ENCODE peak calls at places on chromosome 19, in four cellular contexts. X, M, L and S are unnamed samples.

GRCh38 chr19:45769821-45770191 is 754 bp upstream of the SIX5 start:
- DNase-seq in L (no peak), X (peak), M (peak), S (peak)

GRCh38 chr19:14536926-14537692 is 7.7 kb downstream of the TECR start:
- DNase-seq in L (no peak), M (peak), X (peak), S (no peak)

GRCh38 chr19:23409392-23410048 is 14.2 kb upstream of the ZNF91 start:
- DNase-seq in M (no peak), L (no peak), X (no peak), S (no peak)

GRCh38 chr19:53579518-53579917 is 41.6 kb downstream of the ZNF331 start:
- DNase-seq in M (no peak), X (no peak), L (no peak), S (no peak)

GRCh38 chr19:18158471-18158870 is 5.5 kb downstream of the PIK3R2 start:
- DNase-seq in M (no peak), L (no peak), X (no peak), S (no peak)

GRCh38 chr19:45103625-45104319 is 10.8 kb downstream of the PPP1R37 start:
- DNase-seq in M (no peak), L (no peak), X (no peak), S (no peak)

GRCh38 chr19:10112037-10112751 is 701 bp downstream of the P2RY11 start:
- DNase-seq in L (no peak), X (no peak), M (no peak), S (no peak)

GRCh38 chr19:11987405-11988231 is 22.8 kb downstream of the ZNF763 start:
- DNase-seq in M (no peak), L (peak), X (peak), S (peak)

GRCh38 chr19:38303517-38304351 is at the start of gene C19orf33:
- DNase-seq in M (peak), L (no peak), X (no peak), S (no peak)

DNA sequence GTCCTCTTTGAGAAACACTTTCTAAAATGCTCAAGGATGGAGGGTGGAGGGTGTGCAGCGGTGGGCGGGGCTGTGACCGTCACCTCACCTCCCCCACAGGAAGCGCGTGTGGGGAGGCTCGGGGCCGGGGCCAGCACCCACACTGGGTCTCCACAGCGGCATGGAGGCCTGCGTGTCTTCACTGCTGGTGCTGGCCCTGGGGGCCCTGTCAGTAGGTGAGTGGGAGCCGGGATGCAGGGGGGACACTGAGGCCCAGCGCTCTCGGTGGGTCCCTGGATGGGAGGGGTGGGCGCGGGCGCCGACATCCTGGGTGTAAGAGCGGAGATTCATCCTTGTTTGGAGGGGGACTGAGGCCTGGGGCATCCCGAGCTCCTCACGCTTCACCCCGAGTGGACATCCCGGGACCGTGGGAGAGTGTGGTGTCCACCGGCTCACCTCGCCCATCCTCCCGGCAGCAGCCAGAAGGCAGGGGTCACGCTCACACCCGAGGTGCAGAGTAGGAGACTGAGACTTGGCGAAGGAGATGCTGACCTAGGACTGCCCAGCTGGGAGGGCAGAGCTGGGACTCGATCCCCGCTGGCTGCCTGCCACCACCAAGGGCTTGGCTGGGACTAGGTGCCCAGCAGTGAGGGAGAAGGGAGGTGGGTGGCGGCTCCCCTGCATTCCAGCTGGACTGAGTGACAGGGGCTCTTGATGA is at the start of gene GZMM:
- DNase-seq in X (peak), L (no peak), M (no peak), S (no peak)
- TF ChIP-seq RFX5 in X (no peak), L (no peak), M (no peak), S (no peak)

DNA sequence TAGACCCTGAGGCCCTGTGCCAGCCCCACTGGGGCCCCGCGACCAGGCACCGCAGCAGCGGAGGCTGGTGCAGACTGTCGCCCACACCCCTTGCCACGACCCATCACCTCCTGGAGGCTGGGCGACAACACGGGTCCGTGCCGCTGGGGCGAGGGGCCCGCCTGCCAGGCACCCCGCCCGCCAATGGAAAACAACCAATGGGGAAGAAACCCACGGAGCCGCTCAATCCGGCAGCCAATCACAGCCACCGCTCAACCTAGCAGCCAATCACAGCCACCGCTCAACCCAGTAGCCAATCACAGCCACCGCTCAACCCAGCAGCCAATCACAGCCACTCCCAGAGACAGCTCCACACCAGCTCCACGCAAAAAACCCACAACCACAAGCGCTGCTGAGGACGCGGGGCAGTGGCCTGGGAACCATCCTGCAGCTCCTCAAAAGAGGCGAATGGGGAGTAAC is 29.7 kb downstream of the GPX4 start:
- DNase-seq in X (peak), L (peak), M (peak), S (no peak)
- TF ChIP-seq ELK1 in X (no peak), L (no peak), M (no peak), S (no peak)

GRCh38 chr19:47609885-47610545 is 1.1 kb downstream of the BICRA start:
- DNase-seq in M (no peak), X (peak), L (no peak), S (peak)
- TF ChIP-seq RFX5 in M (no peak), X (no peak), L (no peak), S (no peak)

GRCh38 chr19:4080473-4080872 is 13.8 kb upstream of the ZBTB7A start:
- DNase-seq in X (no peak), L (no peak), M (no peak), S (no peak)

GRCh38 chr19:4081441-4082129 is 14.9 kb upstream of the ZBTB7A start:
- DNase-seq in X (no peak), M (no peak), L (no peak), S (no peak)

GRCh38 chr19:4075373-4075772 is 8.7 kb upstream of the ZBTB7A start:
- DNase-seq in L (no peak), M (no peak), X (no peak), S (no peak)

GRCh38 chr19:4077011-4077382 is 10.3 kb upstream of the ZBTB7A start:
- DNase-seq in X (no peak), L (no peak), M (no peak), S (no peak)

DNA sequence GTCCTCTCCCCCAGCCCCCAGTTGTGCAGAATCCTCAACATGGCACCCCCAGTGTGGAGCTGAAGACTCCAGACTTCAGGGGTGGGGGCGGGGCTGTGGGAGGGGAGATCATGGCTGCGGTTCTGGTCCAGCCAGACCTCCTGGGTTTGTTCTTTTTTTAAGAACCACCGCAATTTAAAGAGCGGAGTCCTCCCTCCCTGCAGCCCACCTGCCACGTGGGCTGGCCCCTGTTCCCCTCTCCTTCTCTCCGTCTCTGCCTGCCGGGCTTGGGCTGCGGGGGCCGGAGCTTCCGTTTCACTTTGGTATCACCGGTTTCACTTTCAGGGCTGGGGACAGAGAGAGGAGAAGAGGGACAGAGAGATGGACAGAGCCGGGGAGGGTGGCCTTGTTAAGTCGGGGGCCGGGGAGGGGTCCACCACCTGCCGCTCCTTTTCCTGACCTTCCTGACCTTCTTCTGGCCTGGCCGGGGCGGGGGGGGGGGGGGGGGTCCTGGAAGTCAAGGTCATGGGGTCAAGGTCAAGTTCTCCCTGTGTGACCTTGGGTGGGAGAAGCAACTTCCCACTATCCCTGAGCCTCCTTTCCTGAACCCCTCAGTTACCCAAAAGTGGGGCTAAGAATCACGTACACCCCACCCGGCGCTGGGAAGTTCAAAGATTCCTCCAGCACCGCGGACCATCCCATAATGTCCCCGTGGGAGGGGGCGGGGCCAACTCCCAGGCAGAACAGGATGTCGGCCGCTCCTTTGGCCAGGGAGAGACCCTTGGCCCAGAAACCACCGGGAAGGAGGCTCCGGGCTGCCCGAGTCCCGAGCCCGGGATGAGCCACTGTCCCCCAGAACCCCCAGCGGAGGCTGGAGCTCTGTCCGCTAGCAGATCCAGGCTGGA is 11.3 kb upstream of the ZBTB7A start:
- DNase-seq in L (no peak), X (peak), M (no peak), S (no peak)
- TF ChIP-seq ELK1 in L (no peak), X (no peak), M (no peak), S (no peak)

DNA sequence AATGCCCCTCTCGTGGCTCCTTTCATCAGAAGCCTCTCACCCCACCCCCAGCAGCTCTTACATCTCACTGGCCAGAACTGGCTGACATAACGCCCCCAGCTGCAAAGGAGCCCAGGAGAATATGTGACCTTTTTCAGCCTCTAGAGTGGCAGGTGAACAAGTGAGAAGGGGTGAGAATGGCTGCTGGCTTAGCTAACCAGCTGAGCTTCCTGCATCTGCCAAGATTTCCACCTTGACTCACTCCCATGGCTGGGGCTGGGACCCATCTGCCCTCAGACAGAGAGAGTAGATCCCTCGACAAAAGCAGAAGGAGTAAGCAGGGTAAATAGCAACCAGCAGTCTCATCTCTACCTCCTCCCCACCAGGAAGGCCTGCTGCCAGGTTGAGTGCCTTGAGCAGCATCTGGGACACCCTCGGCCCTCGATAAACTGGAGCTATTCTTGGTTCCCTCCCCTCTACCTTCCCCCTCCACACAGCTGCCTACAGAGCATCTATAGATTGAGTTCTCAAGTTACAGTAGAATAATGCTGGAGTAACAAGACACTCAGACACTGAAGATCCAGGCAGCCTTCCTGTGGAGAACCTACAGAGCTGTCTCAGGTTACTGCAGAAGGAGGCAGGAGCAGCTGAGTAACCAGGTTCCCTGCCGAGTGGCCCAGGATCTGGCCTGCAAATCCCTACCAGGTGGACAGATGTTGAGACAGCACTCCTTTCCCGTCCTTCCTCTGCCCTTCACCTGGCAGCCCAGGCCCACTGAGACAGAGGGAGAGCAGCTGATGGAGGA is 15.5 kb downstream of the KASH5 start:
- DNase-seq in L (no peak), X (no peak), M (no peak), S (peak)
- TF ChIP-seq RFX5 in L (no peak), X (no peak), M (no peak), S (no peak)

DNA sequence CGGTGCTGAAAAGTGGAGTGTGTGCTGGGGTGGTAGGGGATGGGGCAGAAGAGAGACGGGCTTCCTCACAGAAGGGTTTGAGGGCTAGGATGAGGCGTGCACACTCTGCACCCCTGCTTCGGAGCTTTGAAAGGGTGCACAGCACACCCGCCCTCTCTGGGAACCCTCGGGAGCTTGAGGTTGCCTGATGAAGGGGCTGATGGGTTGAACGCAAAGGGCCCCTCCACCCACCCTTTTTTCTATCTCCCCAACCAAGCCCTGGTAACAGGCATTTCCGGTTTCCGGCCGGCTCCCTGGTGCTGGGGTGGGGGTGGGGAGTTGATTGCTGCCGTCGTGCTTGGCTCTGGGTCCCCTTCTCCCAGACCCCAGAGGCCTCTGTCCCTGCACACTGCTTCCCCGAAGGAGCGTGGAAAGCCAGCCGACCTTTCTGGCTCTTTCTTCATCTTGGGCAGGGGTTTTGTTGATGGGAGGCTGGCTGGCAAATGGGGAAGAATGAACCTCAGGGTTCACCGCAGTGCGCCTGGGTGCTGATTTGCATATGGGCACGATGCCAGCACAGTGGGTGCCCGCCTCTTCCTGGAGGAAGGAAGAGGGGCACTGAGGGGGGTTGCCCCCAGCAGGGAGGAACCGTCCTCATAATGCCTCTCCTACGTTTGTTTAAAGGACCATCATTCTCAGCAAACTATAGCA is 29.0 kb downstream of the VAV1 start:
- DNase-seq in X (peak), L (peak), M (peak), S (no peak)
- TF ChIP-seq ELK1 in X (no peak), L (peak), M (no peak), S (no peak)